ENCODE peak calls at places on chromosomes 3 and 15, in four cellular contexts. H is endothelial cell of umbilical vein, P is H9, E is HepG2. T is an unnamed sample.
A peak's percentile ranks its signal among the peaks of the same experiment; 100 is the strongest.

GRCh38 chr3:101988591-101988990 is 139.3 kb downstream of the NFKBIZ start:
- DNase-seq in E (no peak), P (no peak), H (no peak), T (no peak)

GRCh38 chr15:69454953-69455352 is 2.3 kb downstream of the RPLP1 start:
- DNase-seq in E (no peak), H (no peak), P (no peak), T (no peak)

GRCh38 chr15:90664650-90665287 is 52.4 kb upstream of the BLM start:
- DNase-seq in E (peak; percentile 41), P (no peak), H (peak; percentile 28), T (no peak)

GRCh38 chr15:91919014-91919534 is 65.6 kb downstream of the SLCO3A1 start:
- DNase-seq in P (no peak), E (no peak), H (no peak), T (no peak)

GRCh38 chr3:197801801-197802504 is 10.9 kb downstream of the LRCH3 start:
- DNase-seq in P (no peak), E (no peak), H (peak; percentile 37), T (peak; percentile 23)

GRCh38 chr15:96037584-96037983 is 292.9 kb upstream of the NR2F2 start:
- DNase-seq in E (no peak), P (no peak), H (no peak), T (peak; percentile 20)

GRCh38 chr3:42871592-42872196 is 4.0 kb downstream of the CYP8B1 start:
- DNase-seq in P (no peak), H (peak; percentile 16), E (no peak), T (no peak)

GRCh38 chr15:60375255-60375809 is 22.5 kb downstream of the ANXA2 start:
- DNase-seq in H (no peak), E (no peak), P (no peak), T (no peak)

GRCh38 chr3:45666729-45667440 is 22.3 kb upstream of the SACM1L start:
- DNase-seq in P (no peak), H (peak; percentile 41), E (no peak), T (no peak)

GRCh38 chr3:53255360-53255774 is 455 bp downstream of the TKT start:
- DNase-seq in E (no peak), H (peak; percentile 35), P (no peak), T (peak; percentile 54)

GRCh38 chr15:35696767-35697231 is 150.8 kb upstream of the DPH6 start:
- DNase-seq in P (no peak), E (peak; percentile 15), H (peak; percentile 90), T (no peak)

GRCh38 chr3:140529096-140529495 is 148.8 kb upstream of the TRIM42 start:
- DNase-seq in H (no peak), P (no peak), E (no peak), T (no peak)

GRCh38 chr3:11641316-11641682 is 2.4 kb downstream of the VGLL4 start:
- DNase-seq in H (peak; percentile 49), P (no peak), E (no peak), T (no peak)
- H2AFZ ChIP-seq in H (no peak overlapping the region), P (no peak overlapping the region), E (no peak overlapping the region), T (no peak overlapping the region)

GRCh38 chr3:146544013-146544928 is at the start of gene PLSCR1:
- DNase-seq in H (peak; percentile 99), P (peak; percentile 94), E (peak; percentile 81), T (peak; percentile 95)

GRCh38 chr3:146540978-146541377 is 3.4 kb downstream of the PLSCR1 start:
- DNase-seq in P (no peak), H (no peak), E (no peak), T (no peak)

GRCh38 chr3:146543461-146544012 is 870 bp downstream of the PLSCR1 start:
- DNase-seq in E (no peak), P (no peak), H (peak; percentile 50), T (no peak)

GRCh38 chr3:146542179-146542578 is 2.2 kb downstream of the PLSCR1 start:
- DNase-seq in H (no peak), P (no peak), E (no peak), T (no peak)

GRCh38 chr3:146542968-146543367 is 1.4 kb downstream of the PLSCR1 start:
- DNase-seq in H (no peak), P (no peak), E (no peak), T (no peak)
- H3K4me1 ChIP-seq in H (peaks cover 9% of the 10 kb centered on the region), P (peaks cover 3% of the 10 kb centered on the region), E (peaks cover 75% of the 10 kb centered on the region), T (peaks cover 41% of the 10 kb centered on the region)

GRCh38 chr3:178560759-178561158 is 24.5 kb downstream of the KCNMB2 start:
- DNase-seq in E (no peak), P (no peak), H (no peak), T (no peak)

GRCh38 chr3:178558637-178559036 is 22.4 kb downstream of the KCNMB2 start:
- DNase-seq in H (no peak), P (no peak), E (no peak), T (no peak)

GRCh38 chr3:178561239-178561638 is 25.0 kb downstream of the KCNMB2 start:
- DNase-seq in P (no peak), E (no peak), H (no peak), T (no peak)

GRCh38 chr3:178562869-178563232 is 26.6 kb downstream of the KCNMB2 start:
- DNase-seq in E (no peak), H (peak; percentile 35), P (no peak), T (no peak)

DNA sequence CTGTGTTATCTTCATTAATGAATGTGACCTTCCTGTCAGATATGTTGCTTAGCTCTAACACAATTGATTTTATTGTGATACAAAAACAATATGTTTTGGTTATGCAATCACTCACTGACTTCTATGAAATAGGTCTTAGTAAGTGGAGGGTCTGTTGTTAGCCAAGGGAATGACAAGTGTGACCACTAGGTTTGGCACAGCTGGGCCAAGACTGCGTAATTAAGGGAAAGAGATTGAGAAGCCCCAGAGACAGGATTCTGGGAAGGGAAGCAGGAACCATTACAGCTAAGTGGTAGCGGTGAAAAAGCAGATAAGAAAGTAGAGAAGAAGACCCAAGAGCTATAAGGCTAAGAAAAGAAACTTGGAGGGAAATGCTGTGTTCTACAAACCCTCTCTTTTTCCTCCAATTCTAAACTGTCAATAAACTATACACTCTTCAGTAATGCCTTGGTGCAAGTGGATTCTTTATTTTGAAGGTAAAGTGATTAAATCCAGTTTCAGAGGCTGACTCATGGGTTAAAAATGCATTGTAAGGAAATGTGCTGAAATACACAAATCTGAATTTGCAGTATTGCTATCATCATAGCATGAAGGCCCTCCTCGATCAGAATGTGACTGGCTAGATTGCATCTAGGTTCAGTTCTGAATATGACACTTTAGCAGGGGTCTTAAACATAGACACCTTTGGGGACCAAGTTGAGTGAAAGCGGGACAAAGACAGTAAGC is 26.1 kb downstream of the KCNMB2 start:
- DNase-seq in P (no peak), E (no peak), H (peak; percentile 42), T (no peak)
- H3K9ac ChIP-seq in P (no peak overlapping the region), E (no peak overlapping the region), H (no peak overlapping the region), T (no peak overlapping the region)

GRCh38 chr3:149662240-149662887 is 4.5 kb upstream of the WWTR1 start:
- DNase-seq in H (no peak), P (no peak), E (no peak), T (no peak)
- H2AFZ ChIP-seq in H (no peak overlapping the region), P (no peak overlapping the region), E (no peak overlapping the region), T (no peak overlapping the region)

GRCh38 chr3:172097585-172097984 is 58.2 kb downstream of the FNDC3B start:
- DNase-seq in H (no peak), E (no peak), P (no peak), T (no peak)
- H3K4me1 ChIP-seq in H (peaks cover 49% of the 10 kb centered on the region), E (peaks cover 100% of the 10 kb centered on the region), P (peaks cover 3% of the 10 kb centered on the region), T (peaks cover 7% of the 10 kb centered on the region)

DNA sequence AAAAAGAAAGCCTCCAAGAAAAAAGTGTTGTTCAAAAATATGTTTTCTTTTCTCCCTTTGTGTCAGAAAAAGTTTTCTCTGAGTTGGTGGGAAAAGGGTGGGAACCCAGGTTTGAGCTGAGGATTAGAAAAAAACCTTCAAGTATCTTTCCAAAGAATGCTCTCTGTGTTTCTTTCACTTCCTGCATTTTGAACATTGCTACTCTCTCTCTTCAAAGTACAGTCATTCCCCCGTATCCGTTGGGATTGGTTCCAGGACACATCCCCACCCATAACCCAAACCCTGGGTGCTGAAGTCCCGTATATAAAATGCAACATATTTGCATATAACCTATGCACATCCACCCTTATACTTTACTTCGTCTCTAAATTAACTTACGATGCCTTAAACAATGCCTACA is 139.6 kb downstream of the TMCO5A start:
- DNase-seq in P (no peak), E (no peak), H (no peak), T (no peak)
- H3K9ac ChIP-seq in P (no peak overlapping the region), E (no peak overlapping the region), H (no peak overlapping the region), T (no peak overlapping the region)

DNA sequence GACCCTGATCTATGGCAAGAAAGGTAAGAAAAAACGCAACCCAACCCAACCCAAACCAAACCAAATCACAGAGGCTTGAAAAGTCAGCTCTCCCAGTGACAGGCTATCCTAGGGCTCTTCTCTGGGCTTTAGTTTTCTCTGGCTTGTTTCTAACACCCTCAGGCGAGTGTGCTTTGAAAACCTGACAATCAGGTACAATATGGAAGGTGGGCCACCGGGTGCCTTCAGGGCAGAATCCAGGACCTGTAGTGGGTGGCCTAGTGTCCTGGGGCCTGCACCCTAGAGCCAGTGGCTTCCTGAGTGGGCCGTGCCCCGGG is 46.8 kb downstream of the BHLHE40 start:
- DNase-seq in E (no peak), P (no peak), H (no peak), T (no peak)
- H2AFZ ChIP-seq in E (no peak overlapping the region), P (no peak overlapping the region), H (no peak overlapping the region), T (no peak overlapping the region)

T was measured in DND-41.